ENCODE peak calls at places on chromosomes 3 and 15, in four cellular contexts. H is cardiac muscle cell, J is epithelial cell of esophagus, Q is HFF-Myc. P is an unnamed sample.

GRCh38 chr15:73387507-73388255 is 18.9 kb upstream of the HCN4 start:
- DNase-seq in Q (no peak), H (peak; percentile 82), J (peak; percentile 43), P (no peak)

GRCh38 chr3:63251499-63251898 is 26.6 kb upstream of the SYNPR start:
- DNase-seq in J (peak; percentile 54), Q (no peak), H (no peak), P (no peak)

GRCh38 chr3:178532414-178532813 is 3.8 kb upstream of the KCNMB2 start:
- DNase-seq in Q (no peak), J (no peak), H (no peak), P (no peak)

GRCh38 chr3:136122006-136122405 is 74.1 kb downstream of the MSL2 start:
- DNase-seq in J (peak; percentile 54), H (no peak), Q (no peak), P (no peak)

GRCh38 chr3:155441026-155441425 is 147.5 kb upstream of the STRIT1 start:
- DNase-seq in Q (no peak), J (no peak), H (no peak), P (no peak)

GRCh38 chr3:61928020-61928419 is 366.6 kb downstream of the PTPRG start:
- DNase-seq in H (peak; percentile 27), Q (no peak), J (no peak), P (no peak)

GRCh38 chr3:46110701-46111493 is 83.6 kb upstream of the XCR1 start:
- DNase-seq in H (peak; percentile 82), J (peak; percentile 51), Q (peak; percentile 72), P (no peak)

GRCh38 chr3:52650437-52650836 is 35.3 kb downstream of the PBRM1 start:
- DNase-seq in J (no peak), Q (no peak), H (peak; percentile 9), P (no peak)

GRCh38 chr3:196707566-196707965 is 4.5 kb downstream of the CEP19 start:
- DNase-seq in J (no peak), H (no peak), Q (no peak), P (no peak)

GRCh38 chr15:68450192-68450591 is 18.2 kb upstream of the ITGA11 start:
- DNase-seq in Q (no peak), H (no peak), J (no peak), P (no peak)

GRCh38 chr3:142501004-142501926 is 53.4 kb upstream of the XRN1 start:
- DNase-seq in H (peak; percentile 53), J (peak; percentile 32), Q (peak; percentile 61), P (peak; percentile 51)

GRCh38 chr3:62414786-62415185 is 41.4 kb upstream of the FEZF2 start:
- DNase-seq in J (no peak), Q (no peak), H (no peak), P (no peak)

GRCh38 chr3:127165036-127165435 is 27.9 kb upstream of the PRR23E start:
- DNase-seq in H (no peak), Q (no peak), J (no peak), P (no peak)

GRCh38 chr3:122982202-122983185 is 45.1 kb downstream of the SEMA5B start:
- DNase-seq in Q (no peak), H (no peak), J (no peak), P (no peak)

GRCh38 chr15:70519616-70520015 is 243.7 kb downstream of the UACA start:
- DNase-seq in J (no peak), Q (no peak), H (no peak), P (no peak)

GRCh38 chr3:47149339-47149933 is 14.5 kb downstream of the SETD2 start:
- DNase-seq in Q (no peak), H (no peak), J (no peak), P (no peak)

GRCh38 chr3:50245251-50245745 is 9.3 kb downstream of the GNAI2 start:
- DNase-seq in Q (no peak), J (no peak), H (no peak), P (no peak)
- H3K4me3 ChIP-seq in Q (peak overlapping the region; percentile 30), J (no peak overlapping the region), H (no peak overlapping the region), P (peak overlapping the region; percentile 49)

DNA sequence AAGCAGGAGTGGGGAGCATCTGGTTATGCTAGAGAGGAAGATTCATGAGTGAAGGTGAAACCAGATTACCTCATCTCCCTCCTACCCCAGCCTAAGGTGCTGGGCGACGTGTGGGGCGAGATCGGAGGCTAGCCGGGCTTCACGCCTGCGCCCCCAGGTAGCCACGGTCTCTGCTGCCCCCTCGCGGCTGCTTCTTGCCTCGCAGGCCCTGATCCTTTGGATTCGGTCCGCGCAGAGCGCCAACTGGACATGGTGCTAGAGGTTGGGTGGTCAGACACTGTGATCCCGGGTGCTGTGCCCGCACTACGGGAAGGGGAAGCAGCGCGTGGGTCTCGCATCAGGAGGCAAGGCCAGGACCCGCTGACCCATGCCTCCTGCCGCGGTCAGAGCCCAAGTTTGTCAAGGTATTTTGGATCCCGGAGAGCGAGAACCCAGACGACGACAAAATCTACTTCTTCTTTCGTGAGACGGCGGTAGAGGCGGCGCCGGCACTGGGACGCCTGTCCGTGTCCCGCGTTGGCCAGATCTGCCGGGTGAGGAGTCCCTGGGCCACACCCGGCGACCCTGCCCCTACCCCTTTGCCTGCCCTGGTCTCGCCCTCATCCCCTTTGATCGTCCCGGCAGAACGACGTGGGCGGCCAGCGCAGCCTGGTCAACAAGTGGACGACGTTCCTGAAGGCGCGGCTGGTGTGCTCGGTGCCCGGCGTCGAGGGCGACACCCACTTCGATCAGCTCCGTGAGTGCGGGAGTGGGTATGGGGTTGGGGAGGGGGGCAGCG is 4.2 kb downstream of the SEMA3B start:
- DNase-seq in J (peak; percentile 82), H (peak; percentile 77), Q (peak; percentile 42), P (no peak)
- H3K4me3 ChIP-seq in J (peak overlapping the region; percentile 30), H (no peak overlapping the region), Q (no peak overlapping the region), P (peak overlapping the region; percentile 49)

GRCh38 chr15:92429378-92430066 is 35.8 kb downstream of the ST8SIA2 start:
- DNase-seq in J (peak; percentile 9), Q (peak; percentile 12), H (peak; percentile 47), P (peak; percentile 27)

GRCh38 chr15:92435145-92435544 is 41.5 kb downstream of the ST8SIA2 start:
- DNase-seq in Q (no peak), J (no peak), H (no peak), P (no peak)

GRCh38 chr15:92425578-92426225 is 32.0 kb downstream of the ST8SIA2 start:
- DNase-seq in Q (no peak), J (no peak), H (no peak), P (no peak)

DNA sequence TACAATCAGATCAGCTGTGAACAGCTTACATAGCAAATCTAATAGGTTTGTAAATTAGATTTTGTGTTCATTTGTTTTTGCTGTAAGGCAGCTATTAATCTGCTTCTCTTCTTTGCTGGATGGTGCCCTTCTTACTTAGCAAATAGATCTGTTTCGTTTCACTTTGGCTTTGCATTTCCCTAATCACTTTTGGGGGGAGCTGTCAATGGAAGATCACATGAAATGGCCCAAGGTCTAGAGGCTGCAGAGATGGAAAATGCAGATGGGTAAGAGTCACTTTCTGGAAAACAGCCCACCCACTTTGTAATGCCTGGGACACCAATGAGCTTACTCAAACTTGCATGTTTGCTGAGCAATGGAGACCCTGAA is 36.4 kb downstream of the ST8SIA2 start:
- DNase-seq in J (no peak), H (no peak), Q (no peak), P (no peak)
- H3K4me3 ChIP-seq in J (no peak overlapping the region), H (no peak overlapping the region), Q (no peak overlapping the region), P (no peak overlapping the region)

GRCh38 chr3:140571836-140572235 is 106.0 kb upstream of the TRIM42 start:
- DNase-seq in J (no peak), Q (no peak), H (no peak), P (no peak)

GRCh38 chr3:140568842-140569520 is 108.9 kb upstream of the TRIM42 start:
- DNase-seq in Q (no peak), H (peak; percentile 6), J (no peak), P (no peak)

GRCh38 chr3:140572334-140572733 is 105.5 kb upstream of the TRIM42 start:
- DNase-seq in Q (no peak), J (no peak), H (no peak), P (no peak)

GRCh38 chr3:140570602-140571001 is 107.3 kb upstream of the TRIM42 start:
- DNase-seq in Q (no peak), J (no peak), H (no peak), P (no peak)

GRCh38 chr3:140568131-140568530 is 109.7 kb upstream of the TRIM42 start:
- DNase-seq in Q (no peak), J (no peak), H (no peak), P (no peak)
- H3K4me3 ChIP-seq in Q (no peak overlapping the region), J (no peak overlapping the region), H (no peak overlapping the region), P (no peak overlapping the region)

GRCh38 chr15:93384886-93385285 is 295.9 kb upstream of the RGMA start:
- DNase-seq in Q (no peak), H (no peak), J (no peak), P (no peak)
- H3K4me3 ChIP-seq in Q (no peak overlapping the region), H (no peak overlapping the region), J (no peak overlapping the region), P (no peak overlapping the region)

GRCh38 chr15:90599639-90600038 is 69.9 kb downstream of the CRTC3 start:
- DNase-seq in J (no peak), Q (no peak), H (no peak), P (no peak)

GRCh38 chr15:90598053-90598577 is 68.4 kb downstream of the CRTC3 start:
- DNase-seq in H (peak; percentile 16), J (no peak), Q (no peak), P (no peak)

GRCh38 chr15:90599116-90599515 is 69.4 kb downstream of the CRTC3 start:
- DNase-seq in J (no peak), Q (no peak), H (no peak), P (no peak)

GRCh38 chr15:90597477-90598052 is 67.8 kb downstream of the CRTC3 start:
- DNase-seq in H (no peak), J (no peak), Q (no peak), P (no peak)

DNA sequence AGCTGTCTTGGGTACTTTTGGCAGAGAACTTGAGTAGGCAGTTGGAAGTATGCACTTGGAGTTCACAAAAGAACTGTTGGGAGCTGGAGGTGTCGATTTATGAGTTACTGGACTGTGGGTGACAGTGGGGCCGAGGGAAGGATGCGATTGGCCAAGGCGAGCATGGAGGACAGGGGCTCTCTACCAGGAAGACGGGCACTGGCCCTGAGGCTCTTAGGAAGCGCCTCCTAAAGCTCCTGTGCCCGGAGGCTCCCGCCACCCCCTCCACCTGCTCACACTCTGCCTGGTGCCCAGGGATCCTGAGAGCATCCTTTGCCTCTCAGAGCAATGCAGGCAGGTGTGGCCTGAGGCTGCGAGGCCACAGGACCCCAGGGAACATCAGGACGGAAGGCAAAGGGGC is 69.0 kb downstream of the CRTC3 start:
- DNase-seq in H (no peak), J (no peak), Q (no peak), P (no peak)
- H3K4me3 ChIP-seq in H (no peak overlapping the region), J (no peak overlapping the region), Q (no peak overlapping the region), P (no peak overlapping the region)

DNA sequence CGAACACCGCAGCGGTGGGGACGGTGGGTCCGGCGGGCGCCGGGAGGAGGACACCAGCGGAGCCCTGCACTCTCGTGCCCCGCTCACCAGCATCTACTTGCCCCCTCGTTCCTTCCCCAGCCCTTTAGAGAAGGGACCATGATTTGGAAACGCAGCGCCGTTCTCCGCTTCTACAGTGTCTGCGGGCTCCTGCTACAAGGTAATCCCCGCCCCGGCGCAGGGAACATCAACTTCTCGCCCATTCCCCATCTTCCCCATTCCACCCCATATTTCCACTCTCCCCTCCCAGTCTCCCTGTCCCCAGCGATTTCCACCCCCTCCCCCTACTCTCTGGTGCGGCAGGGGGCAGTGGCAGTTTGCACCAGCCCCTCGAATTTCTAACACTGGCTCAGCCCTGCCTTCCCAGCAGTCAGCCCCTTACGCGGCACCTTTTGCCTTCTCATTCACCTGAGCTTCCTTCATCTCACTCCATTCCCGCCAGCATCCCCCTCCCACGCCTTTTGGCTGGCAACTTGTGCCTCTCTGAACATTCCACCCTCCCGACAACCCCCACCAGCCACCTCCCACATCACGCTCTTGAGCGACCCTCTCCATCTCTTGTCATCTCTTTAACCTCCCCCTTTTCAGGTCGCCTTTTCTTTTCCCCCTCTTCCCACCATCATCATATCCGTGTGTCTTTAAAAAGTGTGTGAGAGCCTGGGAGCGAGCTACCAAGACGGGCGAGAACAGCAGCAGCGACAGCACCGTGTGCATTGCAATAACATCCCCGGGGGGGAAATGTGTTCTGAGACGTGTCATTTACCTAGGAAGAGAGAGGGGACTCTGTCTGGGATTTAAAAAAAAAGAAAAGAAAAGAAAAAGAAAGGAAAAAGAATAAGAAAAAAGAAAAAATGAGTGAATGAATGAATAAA is 936 bp downstream of the CADM2 start:
- DNase-seq in J (no peak), H (no peak), Q (no peak), P (no peak)
- H3K4me3 ChIP-seq in J (peak overlapping the region; percentile 52), H (peak overlapping the region; percentile 26), Q (no peak overlapping the region), P (peak overlapping the region; percentile 49)

P was measured in AG04450.